ENCODE peak calls at places on chromosomes 11 and 22, in six cellular contexts. One of them, this sample, is unnamed.

GRCh38 chr22:48217596-48217995 is 1455.1 kb downstream of the TBC1D22A start:
- DNase-seq in GM23338: no peak
- DNase-seq in stomach: no peak
- DNase-seq in lung: peak; percentile 21
- DNase-seq in lower lobe of right lung: no peak
- DNase-seq in heart right ventricle: no peak
- DNase-seq in this sample: no peak

GRCh38 chr11:70301191-70301590 is 30.7 kb downstream of the PPFIA1 start:
- DNase-seq in stomach: no peak
- DNase-seq in GM23338: no peak
- DNase-seq in lung: no peak
- DNase-seq in heart right ventricle: no peak
- DNase-seq in lower lobe of right lung: no peak
- DNase-seq in this sample: no peak

GRCh38 chr22:20031732-20032406 is 11.0 kb downstream of the TANGO2 start:
- DNase-seq in GM23338: peak; percentile 46
- DNase-seq in lung: no peak
- DNase-seq in stomach: peak; percentile 35
- DNase-seq in heart right ventricle: no peak
- DNase-seq in lower lobe of right lung: no peak
- DNase-seq in this sample: no peak

GRCh38 chr11:61439615-61440014 is 9.7 kb downstream of the SDHAF2 start:
- DNase-seq in heart right ventricle: no peak
- DNase-seq in GM23338: no peak
- DNase-seq in lower lobe of right lung: no peak
- DNase-seq in stomach: no peak
- DNase-seq in lung: no peak
- DNase-seq in this sample: no peak

GRCh38 chr11:84819561-84819960 is 807.6 kb downstream of the DLG2 start:
- DNase-seq in stomach: no peak
- DNase-seq in lower lobe of right lung: no peak
- DNase-seq in heart right ventricle: no peak
- DNase-seq in GM23338: no peak
- DNase-seq in lung: no peak
- DNase-seq in this sample: no peak

GRCh38 chr11:2315395-2316168 is 13.8 kb downstream of the TSPAN32 start:
- DNase-seq in lower lobe of right lung: peak; percentile 46
- DNase-seq in heart right ventricle: no peak
- DNase-seq in lung: no peak
- DNase-seq in GM23338: no peak
- DNase-seq in stomach: peak; percentile 20
- DNase-seq in this sample: peak; percentile 17

GRCh38 chr11:1639666-1640065 is 10.1 kb downstream of the KRTAP5-5 start:
- DNase-seq in lower lobe of right lung: no peak
- DNase-seq in stomach: no peak
- DNase-seq in heart right ventricle: no peak
- DNase-seq in GM23338: no peak
- DNase-seq in lung: no peak
- DNase-seq in this sample: no peak

GRCh38 chr22:40819741-40820140 is 595 bp upstream of the SLC25A17 start:
- DNase-seq in lung: no peak
- DNase-seq in GM23338: peak; percentile 8
- DNase-seq in heart right ventricle: no peak
- DNase-seq in stomach: no peak
- DNase-seq in lower lobe of right lung: no peak
- DNase-seq in this sample: no peak

GRCh38 chr11:66562907-66563583 is 5.4 kb downstream of the CTSF start:
- DNase-seq in lower lobe of right lung: no peak
- DNase-seq in GM23338: no peak
- DNase-seq in heart right ventricle: no peak
- DNase-seq in lung: no peak
- DNase-seq in stomach: no peak
- DNase-seq in this sample: no peak

GRCh38 chr11:64742087-64742939 is 1.6 kb downstream of the RASGRP2 start:
- DNase-seq in lower lobe of right lung: no peak
- DNase-seq in GM23338: peak; percentile 72
- DNase-seq in stomach: no peak
- DNase-seq in heart right ventricle: peak; percentile 34
- DNase-seq in lung: no peak
- DNase-seq in this sample: no peak

GRCh38 chr11:73201888-73202810 is 15.9 kb upstream of the P2RY2 start:
- DNase-seq in GM23338: no peak
- DNase-seq in heart right ventricle: no peak
- DNase-seq in stomach: no peak
- DNase-seq in lower lobe of right lung: no peak
- DNase-seq in lung: no peak
- DNase-seq in this sample: no peak

GRCh38 chr22:22877523-22878210 is 9.9 kb upstream of the IGLL5 start:
- DNase-seq in heart right ventricle: peak; percentile 59
- DNase-seq in GM23338: peak; percentile 89
- DNase-seq in stomach: peak; percentile 53
- DNase-seq in lower lobe of right lung: no peak
- DNase-seq in lung: no peak
- DNase-seq in this sample: peak; percentile 50

DNA sequence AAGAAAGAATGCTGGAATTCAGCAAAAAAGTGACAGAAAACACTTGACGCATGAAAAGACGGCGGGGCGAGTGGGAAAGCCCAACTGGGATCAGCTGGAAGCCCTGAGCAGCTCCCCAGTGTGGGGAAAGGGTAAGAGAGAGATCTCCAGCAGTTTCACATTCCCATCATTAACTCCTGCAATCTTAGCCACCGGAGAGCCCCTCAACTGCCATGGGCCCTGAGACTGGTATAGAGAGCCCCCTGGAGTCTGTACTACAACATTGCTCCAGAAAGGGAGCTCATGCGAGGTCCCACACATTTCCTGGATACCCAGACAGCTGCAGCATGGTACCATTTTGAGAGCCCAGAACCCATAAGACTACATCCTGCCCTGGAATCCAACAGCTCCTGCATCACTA is 31.1 kb downstream of the MRGPRX4 start:
- DNase-seq in heart right ventricle: no peak
- DNase-seq in GM23338: peak; percentile 89
- DNase-seq in stomach: no peak
- DNase-seq in lung: no peak
- DNase-seq in lower lobe of right lung: no peak
- DNase-seq in this sample: no peak
- TF ChIP-seq CTCF in heart right ventricle: peak; percentile 13
- TF ChIP-seq CTCF in GM23338: peak; percentile 72
- TF ChIP-seq CTCF in stomach: no peak
- TF ChIP-seq CTCF in lung: no peak
- TF ChIP-seq CTCF in lower lobe of right lung: peak; percentile 36
- TF ChIP-seq CTCF in this sample: peak; percentile 19

DNA sequence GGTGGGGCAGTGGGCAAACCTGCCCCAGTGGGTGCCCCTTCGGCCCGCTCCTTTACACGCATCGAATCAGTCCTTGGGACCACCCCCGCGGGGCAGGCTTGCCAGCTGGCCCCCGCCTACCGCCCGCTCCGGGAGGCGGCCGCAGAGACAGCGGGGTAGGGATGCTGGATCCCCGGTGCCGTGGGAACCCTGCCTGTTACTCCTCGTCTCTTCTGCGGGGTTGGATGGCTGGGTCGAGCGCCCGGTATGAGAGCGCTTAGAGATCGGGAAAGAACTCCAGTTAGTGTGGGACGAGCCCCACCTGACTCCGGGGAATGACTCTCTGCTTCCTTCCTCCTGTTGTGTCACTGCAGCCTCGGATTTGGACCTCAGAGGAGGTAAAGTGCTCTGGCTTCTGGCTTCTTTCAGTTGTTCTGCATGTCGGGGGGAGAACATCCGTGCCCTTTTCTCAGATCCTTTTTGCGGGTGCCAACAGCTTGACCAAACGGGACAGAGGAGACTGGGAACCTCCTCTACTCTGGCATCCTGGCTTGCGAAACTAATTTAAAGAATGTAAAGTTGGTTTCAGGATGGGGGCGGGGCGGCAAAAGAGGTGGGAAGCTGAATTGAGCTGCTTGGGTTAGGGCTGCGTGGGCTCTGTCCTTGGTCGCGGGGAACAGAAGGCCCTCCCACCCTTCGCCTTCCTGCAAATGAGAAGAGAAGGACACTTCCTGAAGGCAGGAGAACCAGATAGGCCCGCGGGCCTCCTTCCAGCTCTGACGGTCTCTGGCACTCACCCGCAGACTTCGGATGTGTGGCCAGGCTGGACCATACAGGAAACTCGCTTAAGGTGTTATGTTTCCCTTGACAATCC is 915 bp downstream of the LAYN start:
- DNase-seq in stomach: no peak
- DNase-seq in lung: peak; percentile 47
- DNase-seq in lower lobe of right lung: peak; percentile 60
- DNase-seq in GM23338: peak; percentile 78
- DNase-seq in heart right ventricle: peak; percentile 73
- DNase-seq in this sample: peak; percentile 46
- H3K4me3 ChIP-seq in stomach: peak overlapping the region; percentile 62
- H3K4me3 ChIP-seq in lung: peak overlapping the region; percentile 61
- H3K4me3 ChIP-seq in lower lobe of right lung: peak overlapping the region; percentile 71
- H3K4me3 ChIP-seq in GM23338: peak overlapping the region; percentile 89
- H3K4me3 ChIP-seq in heart right ventricle: peak overlapping the region; percentile 52
- H3K4me3 ChIP-seq in this sample: peak overlapping the region; percentile 72

GRCh38 chr11:128735935-128736610 is 42.2 kb downstream of the FLI1 start:
- DNase-seq in heart right ventricle: no peak
- DNase-seq in GM23338: no peak
- DNase-seq in lower lobe of right lung: no peak
- DNase-seq in lung: no peak
- DNase-seq in stomach: no peak
- DNase-seq in this sample: no peak
- H3K27ac ChIP-seq in heart right ventricle: no peak overlapping the region
- H3K27ac ChIP-seq in GM23338: no peak overlapping the region
- H3K27ac ChIP-seq in lower lobe of right lung: peak overlapping the region; percentile 34
- H3K27ac ChIP-seq in lung: no peak overlapping the region
- H3K27ac ChIP-seq in stomach: no peak overlapping the region
- H3K27ac ChIP-seq in this sample: no peak overlapping the region

DNA sequence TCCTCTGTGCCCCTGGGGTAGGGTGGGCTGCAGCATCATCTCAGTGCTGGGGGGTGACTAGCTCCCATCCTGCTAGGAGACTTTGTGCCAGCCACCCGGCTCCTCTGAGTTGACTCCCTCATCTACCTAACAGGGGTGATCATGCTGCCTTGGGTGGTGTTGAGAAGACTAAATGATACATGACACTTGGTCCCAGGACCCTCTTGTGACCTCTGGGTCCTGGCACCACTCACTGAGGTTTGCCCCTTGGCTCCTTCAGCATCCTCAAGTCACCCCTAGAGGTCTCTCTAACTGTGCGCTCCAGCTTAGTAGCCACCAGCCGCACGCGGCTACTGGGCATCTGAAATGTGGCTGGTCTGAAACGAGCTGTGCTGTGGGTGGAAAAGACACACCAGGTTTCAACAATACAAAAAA is 72.1 kb downstream of the LRRC32 start:
- DNase-seq in lower lobe of right lung: no peak
- DNase-seq in lung: no peak
- DNase-seq in heart right ventricle: peak; percentile 33
- DNase-seq in stomach: no peak
- DNase-seq in GM23338: peak; percentile 76
- DNase-seq in this sample: no peak
- TF ChIP-seq CTCF in lower lobe of right lung: peak; percentile 33
- TF ChIP-seq CTCF in lung: no peak
- TF ChIP-seq CTCF in heart right ventricle: peak; percentile 77
- TF ChIP-seq CTCF in stomach: no peak
- TF ChIP-seq CTCF in GM23338: peak; percentile 59
- TF ChIP-seq CTCF in this sample: peak; percentile 71

GRCh38 chr11:32435511-32435946 is at the start of gene WT1:
- DNase-seq in heart right ventricle: peak; percentile 64
- DNase-seq in lung: no peak
- DNase-seq in GM23338: peak; percentile 86
- DNase-seq in stomach: no peak
- DNase-seq in lower lobe of right lung: no peak
- DNase-seq in this sample: peak; percentile 66

GRCh38 chr11:32435152-32435480 is 223 bp downstream of the WT1 start:
- DNase-seq in stomach: no peak
- DNase-seq in heart right ventricle: no peak
- DNase-seq in GM23338: peak; percentile 45
- DNase-seq in lower lobe of right lung: no peak
- DNase-seq in lung: no peak
- DNase-seq in this sample: no peak

GRCh38 chr11:32434116-32434386 is 1.3 kb downstream of the WT1 start:
- DNase-seq in lower lobe of right lung: no peak
- DNase-seq in stomach: no peak
- DNase-seq in GM23338: no peak
- DNase-seq in heart right ventricle: no peak
- DNase-seq in lung: no peak
- DNase-seq in this sample: no peak

GRCh38 chr11:32433249-32434115 is 1.9 kb downstream of the WT1 start:
- DNase-seq in heart right ventricle: no peak
- DNase-seq in GM23338: peak; percentile 54
- DNase-seq in lung: no peak
- DNase-seq in stomach: no peak
- DNase-seq in lower lobe of right lung: no peak
- DNase-seq in this sample: no peak

DNA sequence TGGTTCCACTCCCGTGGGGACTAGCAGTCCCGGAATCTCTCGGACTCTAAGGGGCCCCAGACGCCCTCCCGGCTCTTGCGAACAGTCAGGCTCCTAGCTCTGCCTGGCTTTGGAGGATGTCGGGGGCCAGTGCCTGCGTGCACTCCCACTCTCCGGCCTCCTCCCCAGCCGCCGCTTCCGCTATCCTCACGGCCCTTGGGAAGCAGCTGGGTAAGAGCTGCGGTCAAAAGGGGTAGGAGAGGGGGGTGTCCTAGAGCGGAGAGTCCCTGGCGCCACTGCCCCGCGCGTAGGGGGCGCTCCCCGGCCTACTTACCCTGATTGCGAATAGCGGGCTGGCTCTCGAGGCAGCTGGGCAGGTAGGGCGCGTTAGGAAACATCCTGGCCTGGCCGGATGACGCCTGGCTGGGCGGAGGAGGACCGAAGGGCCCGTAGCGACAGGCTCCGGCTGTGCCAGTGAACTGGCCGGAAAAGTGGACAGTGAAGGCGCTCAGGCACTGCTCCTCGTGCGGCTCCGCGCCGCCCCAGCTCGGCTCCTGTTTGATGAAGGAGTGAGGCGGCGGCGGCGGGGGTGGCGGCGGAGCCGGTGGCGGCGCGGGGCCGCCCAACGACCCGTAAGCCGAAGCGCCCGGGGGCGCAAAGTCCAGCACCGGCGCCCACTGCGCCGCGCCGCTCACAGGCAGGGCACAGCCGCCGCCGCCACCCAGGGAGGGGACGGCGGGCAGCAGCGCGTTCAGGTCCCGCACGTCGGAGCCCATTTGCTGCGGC is 770 bp downstream of the WT1 start:
- DNase-seq in lower lobe of right lung: no peak
- DNase-seq in stomach: no peak
- DNase-seq in GM23338: peak; percentile 69
- DNase-seq in heart right ventricle: peak; percentile 56
- DNase-seq in lung: no peak
- DNase-seq in this sample: no peak
- H3K4me3 ChIP-seq in lower lobe of right lung: peak overlapping the region; percentile 33
- H3K4me3 ChIP-seq in stomach: peak overlapping the region; percentile 26
- H3K4me3 ChIP-seq in GM23338: peak overlapping the region; percentile 50
- H3K4me3 ChIP-seq in heart right ventricle: peak overlapping the region; percentile 56
- H3K4me3 ChIP-seq in lung: no peak overlapping the region
- H3K4me3 ChIP-seq in this sample: peak overlapping the region; percentile 72

GRCh38 chr22:31691408-31691807 is 29.4 kb upstream of the PISD start:
- DNase-seq in stomach: no peak
- DNase-seq in lower lobe of right lung: no peak
- DNase-seq in GM23338: no peak
- DNase-seq in heart right ventricle: no peak
- DNase-seq in lung: no peak
- DNase-seq in this sample: no peak
- H3K27ac ChIP-seq in stomach: no peak overlapping the region
- H3K27ac ChIP-seq in lower lobe of right lung: no peak overlapping the region
- H3K27ac ChIP-seq in GM23338: no peak overlapping the region
- H3K27ac ChIP-seq in heart right ventricle: no peak overlapping the region
- H3K27ac ChIP-seq in lung: no peak overlapping the region
- H3K27ac ChIP-seq in this sample: no peak overlapping the region